ENCODE peak calls at places on chromosomes 6 and 20, in four cellular contexts. I is cardiac muscle cell, K is DMS153, V is GM20000. X is an unnamed sample.

GRCh38 chr6:16352258-16352635 is 113.9 kb downstream of the GMPR start:
- DNase-seq in I (no peak), K (no peak), V (no peak), X (no peak)

GRCh38 chr6:150491131-150491795 is 108.4 kb upstream of the PLEKHG1 start:
- DNase-seq in I (no peak), K (no peak), V (peak; percentile 42), X (no peak)

GRCh38 chr6:83057705-83058321 is 7.8 kb downstream of the UBE3D start:
- DNase-seq in I (peak; percentile 59), K (peak; percentile 52), V (peak; percentile 51), X (peak; percentile 49)

GRCh38 chr20:25042531-25043498 is 15.1 kb downstream of the ACSS1 start:
- DNase-seq in I (no peak), K (peak; percentile 13), V (peak; percentile 75), X (no peak)

GRCh38 chr6:3412779-3413500 is 43.9 kb downstream of the SLC22A23 start:
- DNase-seq in I (no peak), K (no peak), V (no peak), X (no peak)

GRCh38 chr6:143441680-143442359 is 8.7 kb downstream of the ADAT2 start:
- DNase-seq in I (no peak), K (no peak), V (no peak), X (no peak)

GRCh38 chr20:10131612-10132345 is 86.9 kb upstream of the SNAP25 start:
- DNase-seq in I (peak; percentile 9), K (peak; percentile 82), V (no peak), X (peak; percentile 8)

GRCh38 chr20:52490715-52491430 is 299.3 kb upstream of the ZFP64 start:
- DNase-seq in I (no peak), K (no peak), V (no peak), X (no peak)

GRCh38 chr20:62587757-62588402 is 54.4 kb upstream of the SLCO4A1 start:
- DNase-seq in I (peak; percentile 83), K (no peak), V (no peak), X (peak; percentile 80)

GRCh38 chr6:187252-187840 is 104.9 kb upstream of the DUSP22 start:
- DNase-seq in I (peak; percentile 46), K (no peak), V (no peak), X (no peak)

GRCh38 chr6:111872521-111873177 is 603 bp downstream of the FYN start:
- DNase-seq in I (peak; percentile 34), K (no peak), V (peak; percentile 45), X (peak; percentile 67)

GRCh38 chr6:41272591-41273175 is 13.8 kb downstream of the TREM1 start:
- DNase-seq in I (no peak), K (no peak), V (no peak), X (no peak)

GRCh38 chr6:126153661-126154060 is 167.3 kb downstream of the TRMT11 start:
- DNase-seq in I (no peak), K (no peak), V (no peak), X (no peak)

GRCh38 chr6:134636221-134636830 is 313.6 kb downstream of the ALDH8A1 start:
- DNase-seq in I (no peak), K (peak; percentile 15), V (peak; percentile 48), X (no peak)

GRCh38 chr20:37870294-37870693 is 32.6 kb upstream of the VSTM2L start:
- DNase-seq in I (no peak), K (no peak), V (no peak), X (no peak)

GRCh38 chr6:46794068-46794467 is 879 bp downstream of the MEP1A start:
- DNase-seq in I (no peak), K (no peak), V (no peak), X (no peak)

GRCh38 chr6:66183982-66184555 is 477.0 kb upstream of the EYS start:
- DNase-seq in I (no peak), K (no peak), V (no peak), X (no peak)

GRCh38 chr6:34027445-34027936 is 118.4 kb downstream of the GRM4 start:
- DNase-seq in I (peak; percentile 70), K (no peak), V (peak; percentile 78), X (peak; percentile 82)

GRCh38 chr6:157834549-157834948 is 11.5 kb downstream of the SNX9 start:
- DNase-seq in I (no peak), K (no peak), V (no peak), X (no peak)

GRCh38 chr20:37943501-37944455 is 40.9 kb downstream of the VSTM2L start:
- DNase-seq in I (no peak), K (no peak), V (no peak), X (no peak)

GRCh38 chr20:47758517-47759450 is 26.5 kb downstream of the SULF2 start:
- DNase-seq in I (no peak), K (no peak), V (no peak), X (no peak)

GRCh38 chr6:90274481-90275030 is 22.1 kb downstream of the BACH2 start:
- DNase-seq in I (no peak), K (no peak), V (no peak), X (no peak)

GRCh38 chr6:132495604-132496079 is 17.3 kb downstream of the STX7 start:
- DNase-seq in I (no peak), K (no peak), V (peak; percentile 39), X (no peak)

GRCh38 chr20:7214081-7214740 is 446.7 kb downstream of the BMP2 start:
- DNase-seq in I (no peak), K (no peak), V (no peak), X (no peak)

X was measured in nephron progenitor cell.